ENCODE peak calls at places on chromosomes 1 and 21, in five cellular contexts. One of them, this sample, is unnamed.

GRCh38 chr1:208000504-208000903 is 89.6 kb upstream of the CD34 start:
- DNase-seq in ascending aorta: no peak
- DNase-seq in uterus: no peak
- DNase-seq in mesendoderm: no peak
- DNase-seq in suprapubic skin: peak
- DNase-seq in this sample: no peak

GRCh38 chr1:168335500-168335899 is 54.8 kb downstream of the TBX19 start:
- DNase-seq in ascending aorta: no peak
- DNase-seq in uterus: no peak
- DNase-seq in mesendoderm: no peak
- DNase-seq in suprapubic skin: no peak
- DNase-seq in this sample: no peak

GRCh38 chr1:35210306-35211112 is 17.6 kb upstream of the SFPQ start:
- DNase-seq in ascending aorta: no peak
- DNase-seq in uterus: no peak
- DNase-seq in mesendoderm: peak
- DNase-seq in suprapubic skin: no peak
- DNase-seq in this sample: peak

GRCh38 chr1:158506369-158506987 is 34.5 kb downstream of the OR10R2 start:
- DNase-seq in ascending aorta: no peak
- DNase-seq in uterus: no peak
- DNase-seq in mesendoderm: peak
- DNase-seq in suprapubic skin: no peak
- DNase-seq in this sample: peak

GRCh38 chr1:151970641-151971040 is 23.0 kb downstream of the S100A10 start:
- DNase-seq in ascending aorta: no peak
- DNase-seq in uterus: peak
- DNase-seq in mesendoderm: no peak
- DNase-seq in suprapubic skin: no peak
- DNase-seq in this sample: no peak

GRCh38 chr1:16260814-16261213 is 23.8 kb upstream of the CPLANE2 start:
- DNase-seq in ascending aorta: no peak
- DNase-seq in uterus: no peak
- DNase-seq in mesendoderm: peak
- DNase-seq in suprapubic skin: no peak
- DNase-seq in this sample: no peak

GRCh38 chr21:29232601-29233541 is 65.9 kb upstream of the BACH1 start:
- DNase-seq in ascending aorta: no peak
- DNase-seq in uterus: no peak
- DNase-seq in mesendoderm: peak
- DNase-seq in suprapubic skin: no peak
- DNase-seq in this sample: no peak

GRCh38 chr1:92484472-92485373 is 2.0 kb downstream of the GFI1 start:
- DNase-seq in ascending aorta: no peak
- DNase-seq in uterus: no peak
- DNase-seq in mesendoderm: peak
- DNase-seq in suprapubic skin: peak
- DNase-seq in this sample: peak

GRCh38 chr21:38817371-38818335 is 11.9 kb downstream of the ETS2 start:
- DNase-seq in ascending aorta: peak
- DNase-seq in uterus: peak
- DNase-seq in mesendoderm: no peak
- DNase-seq in suprapubic skin: no peak
- DNase-seq in this sample: no peak

GRCh38 chr1:22105611-22106207 is 37.2 kb downstream of the WNT4 start:
- DNase-seq in ascending aorta: no peak
- DNase-seq in uterus: peak
- DNase-seq in mesendoderm: peak
- DNase-seq in suprapubic skin: no peak
- DNase-seq in this sample: no peak

GRCh38 chr1:60265560-60266535 is 192.3 kb upstream of the C1orf87 start:
- DNase-seq in ascending aorta: no peak
- DNase-seq in uterus: no peak
- DNase-seq in mesendoderm: no peak
- DNase-seq in suprapubic skin: no peak
- DNase-seq in this sample: no peak

GRCh38 chr1:16719571-16720402 is 20.5 kb upstream of the RNU1-4 start:
- DNase-seq in ascending aorta: peak
- DNase-seq in uterus: no peak
- DNase-seq in mesendoderm: no peak
- DNase-seq in suprapubic skin: peak
- DNase-seq in this sample: peak

GRCh38 chr1:49045371-49045770 is 268.7 kb upstream of the BEND5 start:
- DNase-seq in ascending aorta: no peak
- DNase-seq in uterus: no peak
- DNase-seq in mesendoderm: no peak
- DNase-seq in suprapubic skin: no peak
- DNase-seq in this sample: no peak

GRCh38 chr21:44657635-44658183 is at the start of gene KRTAP12-3:
- DNase-seq in ascending aorta: no peak
- DNase-seq in uterus: no peak
- DNase-seq in mesendoderm: no peak
- DNase-seq in suprapubic skin: no peak
- DNase-seq in this sample: no peak

GRCh38 chr1:220137006-220137794 is 43.3 kb downstream of the IARS2 start:
- DNase-seq in ascending aorta: no peak
- DNase-seq in uterus: no peak
- DNase-seq in mesendoderm: no peak
- DNase-seq in suprapubic skin: no peak
- DNase-seq in this sample: no peak

GRCh38 chr1:235317179-235317578 is 10.8 kb downstream of the ARID4B start:
- DNase-seq in ascending aorta: no peak
- DNase-seq in uterus: no peak
- DNase-seq in mesendoderm: no peak
- DNase-seq in suprapubic skin: no peak
- DNase-seq in this sample: no peak

GRCh38 chr21:42309753-42310213 is 5.4 kb downstream of the TFF3 start:
- DNase-seq in ascending aorta: peak
- DNase-seq in uterus: no peak
- DNase-seq in mesendoderm: peak
- DNase-seq in suprapubic skin: peak
- DNase-seq in this sample: peak

GRCh38 chr1:3571263-3571662 is 40.0 kb downstream of the MEGF6 start:
- DNase-seq in ascending aorta: no peak
- DNase-seq in uterus: no peak
- DNase-seq in mesendoderm: no peak
- DNase-seq in suprapubic skin: no peak
- DNase-seq in this sample: no peak

GRCh38 chr1:226325178-226325577 is 16.2 kb upstream of the LIN9 start:
- DNase-seq in ascending aorta: no peak
- DNase-seq in uterus: no peak
- DNase-seq in mesendoderm: no peak
- DNase-seq in suprapubic skin: no peak
- DNase-seq in this sample: no peak

DNA sequence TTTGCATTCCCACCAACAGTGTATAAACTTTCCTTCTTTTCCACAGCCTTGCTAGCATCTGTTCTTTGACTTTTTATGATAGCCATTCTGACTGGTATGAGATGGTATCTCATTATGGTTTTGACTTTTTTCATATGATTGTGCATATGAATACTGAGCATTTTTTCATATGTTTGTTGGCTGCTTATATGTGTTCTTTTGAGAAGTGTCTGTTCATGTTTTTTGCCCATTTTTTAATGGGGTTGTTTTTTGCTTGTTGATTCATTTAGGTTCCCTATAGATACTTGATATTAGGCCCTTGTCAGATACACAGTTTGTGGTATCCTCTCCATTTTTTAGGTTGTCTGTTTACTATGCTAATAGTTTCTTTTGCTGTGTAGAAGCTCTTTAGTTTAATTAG is 185.8 kb upstream of the SPAG17 start:
- DNase-seq in ascending aorta: no peak
- DNase-seq in uterus: no peak
- DNase-seq in mesendoderm: no peak
- DNase-seq in suprapubic skin: no peak
- DNase-seq in this sample: no peak
- H3K4me3 ChIP-seq in ascending aorta: no peak
- H3K4me3 ChIP-seq in uterus: no peak
- H3K4me3 ChIP-seq in mesendoderm: no peak
- H3K4me3 ChIP-seq in suprapubic skin: no peak
- H3K4me3 ChIP-seq in this sample: no peak

DNA sequence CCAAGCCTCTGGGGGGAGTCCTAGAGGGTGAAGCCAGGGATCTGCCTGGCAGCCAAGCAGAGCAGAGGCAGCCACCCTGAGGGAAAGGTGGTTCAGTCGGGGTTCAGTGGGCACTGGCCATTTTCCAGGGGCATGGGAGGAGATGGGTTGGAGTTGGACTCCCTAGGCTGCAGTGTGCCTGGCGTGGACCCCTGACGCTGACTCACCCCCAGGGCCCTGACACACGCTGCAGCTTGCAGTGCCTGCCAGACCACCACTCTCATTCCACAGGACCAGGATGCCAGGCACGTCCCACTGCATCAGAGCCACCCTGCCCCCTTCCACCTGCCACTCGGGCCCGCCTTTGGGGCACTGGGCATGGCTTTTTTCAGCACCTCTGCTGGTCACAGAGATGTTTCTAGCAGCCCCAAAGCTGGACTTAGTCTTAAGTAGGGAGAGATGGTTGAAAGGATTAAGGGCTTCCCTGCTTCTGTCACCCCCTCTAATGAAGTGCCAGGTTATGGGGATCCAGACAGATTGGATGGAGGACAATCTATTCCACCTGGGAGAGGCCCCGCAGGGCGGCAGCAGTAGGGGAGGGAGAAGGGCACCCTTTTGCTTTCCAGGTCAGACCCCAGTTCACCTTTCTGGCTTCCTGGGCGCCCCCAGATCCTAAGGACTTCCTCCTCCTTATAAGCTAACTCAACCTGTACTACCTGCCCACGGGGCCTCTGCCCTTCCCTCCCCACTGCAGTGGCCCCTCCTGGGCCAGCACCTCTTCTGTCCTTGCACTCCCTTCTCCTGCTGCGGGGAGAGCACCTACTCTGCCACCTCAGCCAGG is 1.6 kb downstream of the SYT2 start:
- DNase-seq in ascending aorta: no peak
- DNase-seq in uterus: no peak
- DNase-seq in mesendoderm: no peak
- DNase-seq in suprapubic skin: no peak
- DNase-seq in this sample: no peak
- H3K4me3 ChIP-seq in ascending aorta: no peak
- H3K4me3 ChIP-seq in uterus: no peak
- H3K4me3 ChIP-seq in mesendoderm: no peak
- H3K4me3 ChIP-seq in suprapubic skin: no peak
- H3K4me3 ChIP-seq in this sample: no peak

DNA sequence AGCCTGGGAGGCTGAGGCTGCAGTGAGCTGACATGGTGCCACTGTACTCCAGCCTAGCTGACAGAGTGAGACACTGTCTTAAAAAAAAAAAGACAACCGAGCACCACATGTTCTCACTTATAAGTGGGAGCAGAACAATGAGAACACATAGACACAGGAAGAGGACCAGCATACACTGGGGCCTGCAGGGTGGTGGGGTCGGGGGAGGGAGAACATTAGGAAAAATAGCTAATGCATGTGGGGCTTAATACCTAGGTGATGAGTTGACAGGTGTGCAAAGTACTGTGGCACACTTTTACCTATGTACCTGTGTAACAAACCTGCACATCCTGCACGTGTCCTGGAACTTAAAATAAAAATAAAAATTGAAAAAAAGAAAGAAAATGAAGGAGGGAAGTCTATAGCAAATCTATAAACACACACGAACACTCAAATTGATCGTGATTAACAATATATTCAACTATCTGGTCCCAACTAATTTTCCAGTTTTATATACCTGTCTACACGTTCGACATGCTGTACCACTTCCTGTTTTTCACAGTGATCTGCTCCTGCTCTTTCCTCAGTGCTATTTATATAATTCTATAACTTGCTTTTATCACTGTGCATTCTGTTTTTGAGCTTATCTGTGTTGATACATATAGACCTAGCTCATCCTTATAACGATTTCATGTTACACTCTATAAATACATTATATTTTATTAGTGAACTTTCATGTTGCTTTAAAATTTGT is 27.2 kb downstream of the AK5 start:
- DNase-seq in ascending aorta: no peak
- DNase-seq in uterus: no peak
- DNase-seq in mesendoderm: no peak
- DNase-seq in suprapubic skin: no peak
- DNase-seq in this sample: no peak
- H3K4me3 ChIP-seq in ascending aorta: no peak
- H3K4me3 ChIP-seq in uterus: no peak
- H3K4me3 ChIP-seq in mesendoderm: no peak
- H3K4me3 ChIP-seq in suprapubic skin: no peak
- H3K4me3 ChIP-seq in this sample: no peak

GRCh38 chr1:109917429-109918076 is 6.9 kb downstream of the CSF1 start:
- DNase-seq in ascending aorta: no peak
- DNase-seq in uterus: no peak
- DNase-seq in mesendoderm: no peak
- DNase-seq in suprapubic skin: no peak
- DNase-seq in this sample: no peak

GRCh38 chr1:109912214-109912861 is 1.7 kb downstream of the CSF1 start:
- DNase-seq in ascending aorta: no peak
- DNase-seq in uterus: no peak
- DNase-seq in mesendoderm: no peak
- DNase-seq in suprapubic skin: no peak
- DNase-seq in this sample: no peak

GRCh38 chr1:109913360-109913879 is 2.8 kb downstream of the CSF1 start:
- DNase-seq in ascending aorta: no peak
- DNase-seq in uterus: no peak
- DNase-seq in mesendoderm: no peak
- DNase-seq in suprapubic skin: no peak
- DNase-seq in this sample: no peak

GRCh38 chr1:109912873-109913272 is 2.2 kb downstream of the CSF1 start:
- DNase-seq in ascending aorta: no peak
- DNase-seq in uterus: no peak
- DNase-seq in mesendoderm: no peak
- DNase-seq in suprapubic skin: no peak
- DNase-seq in this sample: peak

GRCh38 chr1:109914587-109915240 is 4.1 kb downstream of the CSF1 start:
- DNase-seq in ascending aorta: peak
- DNase-seq in uterus: no peak
- DNase-seq in mesendoderm: no peak
- DNase-seq in suprapubic skin: peak
- DNase-seq in this sample: peak
- H3K4me3 ChIP-seq in ascending aorta: no peak
- H3K4me3 ChIP-seq in uterus: no peak
- H3K4me3 ChIP-seq in mesendoderm: no peak
- H3K4me3 ChIP-seq in suprapubic skin: peak
- H3K4me3 ChIP-seq in this sample: no peak

GRCh38 chr1:145979746-145980435 is 15.4 kb downstream of the POLR3GL start:
- DNase-seq in ascending aorta: peak
- DNase-seq in uterus: no peak
- DNase-seq in mesendoderm: no peak
- DNase-seq in suprapubic skin: no peak
- DNase-seq in this sample: no peak

GRCh38 chr1:145977016-145977415 is 12.5 kb downstream of the POLR3GL start:
- DNase-seq in ascending aorta: peak
- DNase-seq in uterus: no peak
- DNase-seq in mesendoderm: no peak
- DNase-seq in suprapubic skin: peak
- DNase-seq in this sample: no peak

GRCh38 chr1:145978477-145978859 is 14.0 kb downstream of the POLR3GL start:
- DNase-seq in ascending aorta: no peak
- DNase-seq in uterus: no peak
- DNase-seq in mesendoderm: no peak
- DNase-seq in suprapubic skin: no peak
- DNase-seq in this sample: no peak

GRCh38 chr1:145978860-145979745 is 14.6 kb downstream of the POLR3GL start:
- DNase-seq in ascending aorta: peak
- DNase-seq in uterus: peak
- DNase-seq in mesendoderm: peak
- DNase-seq in suprapubic skin: peak
- DNase-seq in this sample: peak

GRCh38 chr1:145977486-145978476 is 13.3 kb downstream of the POLR3GL start:
- DNase-seq in ascending aorta: peak
- DNase-seq in uterus: peak
- DNase-seq in mesendoderm: peak
- DNase-seq in suprapubic skin: peak
- DNase-seq in this sample: peak
- H3K4me3 ChIP-seq in ascending aorta: no peak
- H3K4me3 ChIP-seq in uterus: no peak
- H3K4me3 ChIP-seq in mesendoderm: no peak
- H3K4me3 ChIP-seq in suprapubic skin: peak
- H3K4me3 ChIP-seq in this sample: no peak